ENCODE peak calls at places on chromosomes 3 and 15, in nine cellular contexts. M is A549, Y is left ventricle myocardium inferior, E is mucosa of descending colon, Q is body of pancreas, V is heart right ventricle, X is Peyer's patch, C is hepatocyte, P is upper lobe of right lung. W is an unnamed sample. For H3K4me1, the result is how much of the 10 kb centered on the place peaks cover.

GRCh38 chr3:127730666-127731294 is 58.0 kb downstream of the ABTB1 start:
- DNase-seq in Q (peak), X (no peak), V (no peak), P (no peak), C (no peak), M (no peak), E (no peak), Y (no peak), W (no peak)

GRCh38 chr3:58099850-58100249 is 91.6 kb downstream of the FLNB start:
- DNase-seq in Y (no peak), C (no peak), Q (no peak), V (no peak), E (no peak), M (no peak), X (no peak), P (no peak), W (no peak)

GRCh38 chr15:58115692-58116091 is 22.5 kb upstream of the AQP9 start:
- DNase-seq in Q (no peak), M (peak), V (no peak), C (peak), P (no peak), Y (no peak), X (no peak), E (no peak), W (no peak)

GRCh38 chr3:157109267-157110141 is 50.4 kb downstream of the CCNL1 start:
- DNase-seq in M (no peak), P (no peak), Y (peak), V (peak), X (no peak), E (no peak), C (no peak), Q (no peak), W (no peak)

GRCh38 chr3:89692601-89693000 is 585.2 kb downstream of the EPHA3 start:
- DNase-seq in Y (no peak), M (no peak), C (no peak), X (no peak), Q (no peak), V (no peak), E (no peak), P (no peak), W (no peak)

GRCh38 chr3:182309120-182309519 is 484.2 kb upstream of the ATP11B start:
- DNase-seq in M (no peak), X (no peak), E (no peak), V (no peak), P (no peak), Y (no peak), Q (no peak), C (peak), W (no peak)

GRCh38 chr15:48182749-48183148 is 4.7 kb upstream of the MYEF2 start:
- DNase-seq in X (no peak), V (no peak), E (no peak), Y (no peak), C (no peak), P (no peak), M (no peak), Q (no peak), W (no peak)

GRCh38 chr3:4493931-4494806 is 1.0 kb downstream of the ITPR1 start:
- DNase-seq in P (no peak), V (peak), X (peak), C (peak), Q (no peak), M (peak), E (peak), Y (peak), W (no peak)

GRCh38 chr3:116067275-116067674 is 378.0 kb downstream of the LSAMP start:
- DNase-seq in Q (no peak), P (no peak), E (no peak), Y (no peak), C (no peak), M (no peak), X (no peak), V (no peak), W (no peak)

GRCh38 chr15:49042165-49042564 is 4.1 kb downstream of the SECISBP2L start:
- DNase-seq in M (no peak), V (no peak), Y (no peak), E (no peak), P (no peak), X (no peak), C (no peak), Q (no peak), W (no peak)

GRCh38 chr15:73915085-73915484 is 11.2 kb upstream of the LOXL1 start:
- DNase-seq in P (no peak), Q (no peak), E (no peak), Y (no peak), X (no peak), M (no peak), C (no peak), V (no peak), W (no peak)

GRCh38 chr3:10286596-10287295 is 6.0 kb downstream of the GHRL start:
- DNase-seq in Q (peak), E (no peak), M (peak), V (peak), C (no peak), X (no peak), P (no peak), Y (no peak), W (no peak)

GRCh38 chr3:23915537-23916108 is 1.2 kb downstream of the NKIRAS1 start:
- DNase-seq in C (peak), X (no peak), P (no peak), Q (no peak), E (no peak), M (no peak), Y (no peak), V (no peak), W (no peak)

GRCh38 chr15:59917504-59918157 is 86.5 kb upstream of the FOXB1 start:
- DNase-seq in V (peak), P (peak), X (peak), Y (no peak), Q (peak), M (peak), E (peak), C (peak), W (peak)

GRCh38 chr15:31263751-31264533 is 62.7 kb upstream of the KLF13 start:
- DNase-seq in X (peak), M (no peak), Q (peak), C (no peak), V (peak), Y (peak), E (peak), P (peak), W (peak)

GRCh38 chr3:38829404-38829803 is 13.4 kb upstream of the SCN10A start:
- DNase-seq in M (peak), X (no peak), Y (peak), Q (peak), C (peak), E (no peak), V (no peak), P (no peak), W (no peak)

GRCh38 chr3:94162700-94163099 is 99.8 kb downstream of the NSUN3 start:
- DNase-seq in C (peak), P (no peak), Y (no peak), M (peak), E (no peak), Q (no peak), X (no peak), V (no peak), W (no peak)

GRCh38 chr15:48667701-48668100 is 22.2 kb upstream of the FBN1 start:
- DNase-seq in P (no peak), E (no peak), C (no peak), V (no peak), Y (no peak), M (no peak), X (no peak), Q (no peak), W (no peak)

GRCh38 chr3:169493512-169494141 is 169.9 kb downstream of the MECOM start:
- DNase-seq in X (no peak), M (no peak), Y (no peak), V (no peak), P (no peak), Q (no peak), C (no peak), E (no peak), W (no peak)

GRCh38 chr3:123104550-123104949 is 37.7 kb downstream of the PDIA5 start:
- DNase-seq in X (no peak), Y (no peak), M (peak), V (no peak), E (no peak), P (no peak), C (peak), Q (no peak), W (no peak)

DNA sequence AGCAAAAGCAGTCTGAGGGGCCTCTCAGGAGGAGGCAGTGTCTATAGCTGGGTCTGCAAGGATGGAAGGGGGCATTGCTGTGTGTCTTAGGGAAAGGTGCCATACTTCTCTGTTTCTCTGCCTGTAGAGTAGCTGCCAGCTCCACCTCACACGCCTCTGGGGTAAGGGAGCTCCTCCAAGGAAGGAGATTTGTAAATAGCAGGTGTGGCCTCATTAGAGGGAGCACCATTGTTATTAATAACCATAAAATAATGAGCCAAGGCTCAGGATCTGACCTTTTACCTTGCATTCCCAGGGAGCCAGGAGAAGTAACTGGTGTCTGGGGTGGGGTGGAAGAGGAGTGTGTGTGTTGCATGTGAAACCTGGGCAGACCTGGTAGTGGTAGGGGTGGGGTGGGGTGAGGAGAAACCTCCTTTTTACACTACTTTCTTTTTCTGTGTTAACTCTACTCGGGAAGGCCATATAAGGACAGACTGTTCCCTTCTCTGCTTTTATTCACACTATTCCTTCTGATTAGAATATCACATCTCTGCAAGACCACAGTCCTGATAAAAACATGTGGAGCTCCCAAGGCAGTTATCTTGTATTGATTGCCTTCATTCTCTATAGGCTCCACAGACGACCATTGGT is 2.2 kb upstream of the C15orf39 start:
- DNase-seq in C (no peak), M (no peak), V (no peak), Y (no peak), P (no peak), E (no peak), Q (no peak), X (no peak), W (no peak)
- H3K4me1 ChIP-seq in C (under half), M (under half), V (half or more), Y (half or more), P (under half), E (under half), Q (under half), X (under half), W (under half)

DNA sequence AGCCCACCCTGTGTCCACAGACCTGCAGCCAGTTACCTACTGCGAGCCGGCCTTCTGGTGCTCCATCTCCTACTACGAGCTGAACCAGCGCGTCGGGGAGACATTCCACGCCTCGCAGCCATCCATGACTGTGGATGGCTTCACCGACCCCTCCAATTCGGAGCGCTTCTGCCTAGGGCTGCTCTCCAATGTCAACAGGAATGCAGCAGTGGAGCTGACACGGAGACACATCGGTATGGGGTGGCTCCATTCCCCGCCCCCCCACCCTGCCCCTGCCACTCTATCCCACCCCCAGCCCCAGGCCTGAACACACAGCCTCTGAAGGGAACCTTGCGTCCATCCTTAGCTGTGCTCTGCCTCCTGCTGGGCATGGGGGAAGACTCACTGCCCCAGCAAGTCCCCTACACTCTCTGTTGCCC is 73.2 kb downstream of the AAGAB start:
- DNase-seq in V (no peak), X (no peak), P (no peak), E (no peak), Y (no peak), M (no peak), Q (no peak), C (no peak), W (no peak)
- TF ChIP-seq CTCF in V (no peak), X (peak), P (no peak), E (no peak), Y (peak), M (no peak), Q (no peak), C (peak), W (no peak)

DNA sequence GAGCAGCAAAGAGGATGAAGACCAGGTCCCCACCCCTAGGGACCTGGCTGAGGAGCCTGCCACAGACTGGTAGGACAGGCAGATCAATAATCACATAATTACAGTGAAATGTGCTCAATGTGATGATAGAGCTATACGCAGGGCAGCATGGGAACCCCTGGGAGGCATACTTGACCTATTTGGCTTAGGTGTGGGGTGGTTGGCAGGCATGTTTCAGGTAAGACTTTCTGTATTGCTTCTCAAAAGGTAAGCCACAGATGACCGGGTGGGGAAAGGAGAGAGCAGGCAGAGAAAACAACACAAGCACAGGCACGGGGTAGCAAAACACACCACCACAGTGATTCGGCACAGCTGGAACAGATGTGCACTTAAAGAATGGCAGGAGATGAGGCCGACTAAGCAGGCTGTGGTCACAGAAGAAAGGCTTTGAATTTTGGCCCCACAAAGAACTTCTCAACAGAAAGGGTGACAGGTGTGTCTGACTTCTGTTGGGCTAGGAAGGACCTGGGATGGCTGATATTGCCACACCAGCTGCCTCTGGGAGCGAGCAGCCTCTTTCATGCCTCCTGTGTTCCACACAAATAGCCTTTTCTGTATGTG is 64.1 kb downstream of the ABCC5 start:
- DNase-seq in P (no peak), V (no peak), E (no peak), Y (no peak), X (no peak), C (no peak), M (no peak), Q (no peak), W (no peak)
- H3K4me3 ChIP-seq in P (no peak), V (no peak), E (no peak), Y (no peak), X (no peak), C (no peak), M (no peak), Q (no peak), W (no peak)

GRCh38 chr3:194197396-194197960 is 61.5 kb downstream of the HES1 start:
- DNase-seq in M (no peak), C (no peak), Y (no peak), E (no peak), P (no peak), Q (no peak), X (no peak), V (no peak), W (no peak)

GRCh38 chr3:194200422-194201060 is 64.6 kb downstream of the HES1 start:
- DNase-seq in P (no peak), X (no peak), M (no peak), V (no peak), Q (no peak), Y (no peak), E (no peak), C (no peak), W (no peak)

GRCh38 chr3:194196876-194197275 is 60.9 kb downstream of the HES1 start:
- DNase-seq in Q (no peak), E (no peak), V (no peak), Y (no peak), M (no peak), P (no peak), X (no peak), C (no peak), W (no peak)

GRCh38 chr3:194198938-194199337 is 63.0 kb downstream of the HES1 start:
- DNase-seq in C (no peak), E (no peak), X (no peak), Y (no peak), Q (no peak), M (no peak), P (no peak), V (no peak), W (no peak)

GRCh38 chr3:194197981-194198695 is 62.2 kb downstream of the HES1 start:
- DNase-seq in Q (no peak), C (no peak), Y (no peak), P (no peak), V (no peak), M (no peak), X (no peak), E (no peak), W (no peak)
- H3K4me1 ChIP-seq in Q (under half), C (under half), Y (under half), P (under half), V (under half), M (under half), X (under half), E (under half), W (under half)

DNA sequence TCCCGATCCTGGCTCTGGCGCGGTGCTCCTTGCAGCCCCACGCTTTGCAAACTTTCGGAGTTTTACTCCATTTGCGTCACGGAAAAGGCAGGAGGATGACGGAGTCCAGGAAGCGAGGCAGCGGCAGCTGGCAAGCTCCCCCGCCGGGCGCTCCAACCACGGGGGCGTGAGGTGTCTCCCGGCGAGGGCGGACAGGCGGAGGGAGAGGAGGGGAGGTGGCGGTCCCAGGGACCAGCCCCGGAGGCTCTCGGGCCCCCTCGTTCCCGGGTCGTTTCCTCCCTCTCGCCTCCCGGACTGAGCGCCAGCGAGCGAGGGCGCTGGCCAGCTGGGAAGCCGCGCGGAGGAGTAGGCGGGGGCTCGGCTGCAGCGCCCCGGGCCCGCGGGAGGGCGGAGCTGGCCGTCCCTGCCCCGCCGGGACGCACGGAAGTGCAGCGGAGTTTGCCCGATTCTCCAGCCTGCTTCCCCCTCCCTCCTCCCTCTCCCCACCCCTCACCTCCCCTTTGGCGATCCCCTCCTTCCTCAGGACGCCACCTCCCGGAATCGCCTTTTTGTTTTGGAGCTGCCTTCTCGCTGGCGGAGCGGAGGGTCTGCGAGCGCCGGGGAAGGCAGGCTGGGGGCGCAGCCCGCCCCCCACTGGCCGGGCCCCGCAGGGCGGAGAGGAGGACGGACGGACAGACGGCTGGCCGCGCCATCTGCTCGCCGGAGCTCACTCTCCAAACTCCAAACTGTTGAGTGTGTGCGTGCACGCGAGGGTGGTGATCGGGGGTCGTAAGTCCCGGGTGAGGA is at the start of gene SNX33:
- DNase-seq in C (peak), V (peak), E (peak), Q (peak), M (peak), P (peak), Y (peak), X (peak), W (peak)
- TF ChIP-seq CTCF in C (peak), V (peak), E (peak), Q (no peak), M (peak), P (peak), Y (peak), X (peak), W (peak)

GRCh38 chr3:100682056-100682853 is 27.0 kb upstream of the TFG start:
- DNase-seq in C (no peak), M (no peak), X (no peak), P (peak), V (peak), Y (peak), E (no peak), Q (no peak), W (no peak)
- H3K4me3 ChIP-seq in C (no peak), M (no peak), X (no peak), P (no peak), V (peak), Y (peak), E (no peak), Q (no peak), W (no peak)

DNA sequence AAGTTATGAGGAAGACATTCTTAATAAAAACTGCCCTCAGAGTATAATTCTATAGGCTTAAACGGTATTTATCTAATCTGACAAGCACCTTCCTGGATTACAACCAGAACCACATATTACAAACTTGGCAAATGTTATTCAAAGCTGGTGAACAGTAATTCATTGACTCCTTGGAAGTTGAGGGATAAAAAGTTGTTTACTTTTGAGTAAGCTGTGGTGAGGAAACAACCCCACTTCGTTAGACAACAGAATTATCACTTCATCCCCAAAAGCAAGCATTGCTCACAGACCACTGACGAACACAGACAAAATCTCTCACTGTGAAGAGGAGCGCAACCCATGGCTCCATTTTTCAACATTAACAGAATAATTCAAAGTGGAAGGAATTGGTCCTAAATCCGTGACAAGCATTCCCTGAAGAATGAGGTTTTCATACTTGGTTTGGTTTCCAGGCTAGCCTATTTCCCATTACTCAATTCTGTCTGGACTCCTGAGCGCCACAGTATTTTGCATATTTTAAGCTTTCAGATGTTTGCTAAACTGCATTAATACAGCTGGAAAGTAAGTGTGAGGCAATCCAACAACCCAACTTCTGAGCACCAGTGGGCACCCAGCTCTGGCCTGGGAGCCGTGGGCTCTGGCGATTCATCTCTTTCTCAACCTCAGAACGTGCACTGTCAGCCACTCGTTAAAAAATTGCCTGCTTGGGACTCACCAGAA is 32.6 kb downstream of the LRIG1 start:
- DNase-seq in E (no peak), Y (no peak), P (no peak), M (no peak), C (no peak), Q (no peak), V (no peak), X (no peak), W (no peak)
- H3K4me1 ChIP-seq in E (under half), Y (half or more), P (under half), M (under half), C (under half), Q (half or more), V (half or more), X (under half), W (under half)

GRCh38 chr3:149768704-149769103 is 16.4 kb upstream of the COMMD2 start:
- DNase-seq in Y (no peak), V (no peak), P (no peak), C (no peak), Q (no peak), E (no peak), M (no peak), X (no peak), W (no peak)

GRCh38 chr3:149767720-149768119 is 15.4 kb upstream of the COMMD2 start:
- DNase-seq in Y (no peak), V (no peak), E (no peak), C (no peak), P (no peak), X (no peak), M (no peak), Q (no peak), W (no peak)

GRCh38 chr3:149772861-149773260 is 19.5 kb downstream of the ANKUB1 start:
- DNase-seq in P (no peak), Q (no peak), E (no peak), V (no peak), Y (no peak), M (no peak), C (no peak), X (no peak), W (no peak)

GRCh38 chr3:149771652-149772271 is 19.5 kb upstream of the COMMD2 start:
- DNase-seq in X (peak), Q (peak), P (no peak), M (peak), E (peak), V (peak), Y (no peak), C (peak), W (peak)

GRCh38 chr3:149770246-149770645 is 18.0 kb upstream of the COMMD2 start:
- DNase-seq in E (no peak), Q (no peak), V (no peak), C (no peak), P (no peak), Y (no peak), X (no peak), M (no peak), W (no peak)
- TF ChIP-seq CTCF in E (no peak), Q (no peak), V (no peak), C (no peak), P (no peak), Y (no peak), X (no peak), M (no peak), W (no peak)

W was measured in stomach.